ENCODE peak calls at places on chromosome 21, in ten cellular contexts. Q is EL; P is GM23338; V is iPS-NIHi11; K is NCI-H524; X is upper lobe of left lung; L is stimulated activated CD4-positive, alpha-beta T cell treated with anti-CD3 and anti-CD28 coated beads, Interleukin-12 subunit alpha, Interleukin-12 subunit beta, amount 100 ng/mL, for 48 hours; A is breast epithelium; Y is activated CD4-positive, alpha-beta T cell treated with anti-CD3 and anti-CD28 coated beads for 36 hours; F is non-pigmented ciliary epithelial cell. Z is an unnamed sample.

GRCh38 chr21:38925923-38926322 is 120.2 kb downstream of the ETS2 start:
- DNase-seq in Y (no peak), Q (peak), F (no peak), P (no peak), X (no peak), K (no peak), A (no peak), V (no peak), L (no peak), Z (no peak)

GRCh38 chr21:35381743-35382310 is 332.7 kb upstream of the RUNX1 start:
- DNase-seq in Y (no peak), F (no peak), K (no peak), L (no peak), A (no peak), Q (no peak), P (no peak), V (no peak), X (no peak), Z (no peak)

GRCh38 chr21:41583274-41583790 is 75.4 kb upstream of the TMPRSS2 start:
- DNase-seq in A (peak), K (no peak), Y (no peak), X (peak), P (no peak), L (no peak), V (peak), F (no peak), Q (no peak), Z (no peak)

GRCh38 chr21:45796003-45796402 is 152.5 kb downstream of the PCBP3 start:
- DNase-seq in P (no peak), K (no peak), V (no peak), Q (no peak), X (no peak), F (no peak), Y (no peak), L (no peak), A (no peak), Z (no peak)

GRCh38 chr21:44024895-44025353 is 12.8 kb downstream of the TRAPPC10 start:
- DNase-seq in Y (peak), Q (peak), L (no peak), V (no peak), A (no peak), P (peak), F (peak), X (no peak), K (no peak), Z (no peak)

GRCh38 chr21:29092102-29092959 is 18.9 kb upstream of the CCT8 start:
- DNase-seq in Q (peak), P (no peak), L (no peak), X (no peak), V (no peak), K (no peak), A (no peak), F (no peak), Y (no peak), Z (no peak)

GRCh38 chr21:28642891-28643290 is 349.8 kb downstream of the LTN1 start:
- DNase-seq in Q (no peak), A (no peak), K (no peak), P (no peak), F (no peak), V (no peak), Y (no peak), L (no peak), X (no peak), Z (no peak)

GRCh38 chr21:27213328-27213727 is 246.4 kb upstream of the ADAMTS5 start:
- DNase-seq in F (no peak), K (no peak), V (peak), Q (peak), L (no peak), Y (no peak), X (no peak), A (no peak), P (peak), Z (no peak)

GRCh38 chr21:38769253-38769780 is 36.4 kb upstream of the ETS2 start:
- DNase-seq in K (no peak), Y (peak), L (no peak), Q (peak), F (peak), X (no peak), V (no peak), P (no peak), A (no peak), Z (no peak)